ENCODE peak calls at places on chromosomes 2 and 18, in four cellular contexts. G, R, K and F are unnamed samples.

GRCh38 chr18:74499633-74500032 is 3.5 kb downstream of the CNDP2 start:
- DNase-seq in G (no peak), R (peak), K (peak), F (no peak)

GRCh38 chr2:58571181-58571852 is 330.2 kb upstream of the FANCL start:
- DNase-seq in G (no peak), R (no peak), K (peak), F (peak)

GRCh38 chr2:241373449-241373848 is 17.4 kb downstream of the FARP2 start:
- DNase-seq in G (peak), R (no peak), K (no peak), F (no peak)

GRCh38 chr2:240236217-240237111 is 96.0 kb upstream of the OTOS start:
- DNase-seq in G (peak), R (peak), K (no peak), F (no peak)

GRCh38 chr2:105400138-105400540 is 1.3 kb upstream of the FHL2 start:
- DNase-seq in G (no peak), R (no peak), K (no peak), F (no peak)

GRCh38 chr18:8339958-8340357 is 269.3 kb upstream of the RAB12 start:
- DNase-seq in G (no peak), R (no peak), K (no peak), F (no peak)

GRCh38 chr18:36083729-36084128 is 16.4 kb upstream of the RPRD1A start:
- DNase-seq in G (no peak), R (no peak), K (no peak), F (no peak)

GRCh38 chr2:223779877-223780276 is 57.5 kb downstream of the AP1S3 start:
- DNase-seq in G (no peak), R (no peak), K (no peak), F (peak)

GRCh38 chr2:66323496-66323895 is 111.4 kb upstream of the MEIS1 start:
- DNase-seq in G (no peak), R (no peak), K (no peak), F (no peak)

GRCh38 chr2:227082286-227082685 is 81.7 kb downstream of the COL4A4 start:
- DNase-seq in G (no peak), R (no peak), K (no peak), F (no peak)

GRCh38 chr2:176555112-176555511 is 285.9 kb downstream of the MTX2 start:
- DNase-seq in G (no peak), R (no peak), K (no peak), F (no peak)

GRCh38 chr2:176552456-176553135 is 283.4 kb downstream of the MTX2 start:
- DNase-seq in G (no peak), R (no peak), K (no peak), F (no peak)

GRCh38 chr2:176555781-176556180 is 286.5 kb downstream of the MTX2 start:
- DNase-seq in G (no peak), R (no peak), K (no peak), F (no peak)

GRCh38 chr2:176554107-176555048 is 285.1 kb downstream of the MTX2 start:
- DNase-seq in G (peak), R (no peak), K (peak), F (peak)

DNA sequence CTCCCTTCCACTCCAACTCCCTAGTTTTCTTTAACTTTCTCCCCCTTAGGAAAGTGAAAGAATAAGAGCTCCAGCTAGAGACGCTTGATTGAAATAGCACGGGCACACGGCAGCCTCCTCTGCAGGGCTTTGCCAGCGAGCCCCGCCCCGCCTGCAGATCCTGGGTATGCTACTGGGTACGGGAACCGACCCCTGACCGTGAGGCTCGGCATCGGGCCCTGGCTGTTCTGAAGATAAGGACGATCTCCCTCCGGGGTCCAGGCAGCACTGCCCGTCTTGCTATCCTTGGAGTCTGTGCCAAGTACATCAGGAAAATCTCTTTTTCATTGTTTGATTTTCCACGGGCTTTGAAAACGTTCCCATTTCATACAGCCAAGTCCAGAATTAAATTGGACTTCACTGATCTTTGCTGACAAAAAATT is 284.5 kb downstream of the MTX2 start:
- DNase-seq in G (peak), R (peak), K (peak), F (no peak)
- TF ChIP-seq CTCF in G (no peak), R (no peak), K (no peak), F (no peak)

GRCh38 chr2:185628985-185629384 is 109.6 kb upstream of the FSIP2 start:
- DNase-seq in G (peak), R (no peak), K (no peak), F (peak)
- TF ChIP-seq CTCF in G (peak), R (no peak), K (no peak), F (peak)

GRCh38 chr2:212156114-212156513 is 382.5 kb downstream of the ERBB4 start:
- DNase-seq in G (no peak), R (no peak), K (no peak), F (no peak)
- TF ChIP-seq CTCF in G (no peak), R (no peak), K (no peak), F (no peak)

GRCh38 chr2:68812256-68812655 is 58.9 kb downstream of the BMP10 start:
- DNase-seq in G (peak), R (no peak), K (peak), F (no peak)
- TF ChIP-seq CTCF in G (no peak), R (no peak), K (no peak), F (no peak)

GRCh38 chr18:41732371-41732770 is 222.7 kb upstream of the PIK3C3 start:
- DNase-seq in G (no peak), R (no peak), K (no peak), F (no peak)
- TF ChIP-seq CTCF in G (no peak), R (no peak), K (no peak), F (no peak)

DNA sequence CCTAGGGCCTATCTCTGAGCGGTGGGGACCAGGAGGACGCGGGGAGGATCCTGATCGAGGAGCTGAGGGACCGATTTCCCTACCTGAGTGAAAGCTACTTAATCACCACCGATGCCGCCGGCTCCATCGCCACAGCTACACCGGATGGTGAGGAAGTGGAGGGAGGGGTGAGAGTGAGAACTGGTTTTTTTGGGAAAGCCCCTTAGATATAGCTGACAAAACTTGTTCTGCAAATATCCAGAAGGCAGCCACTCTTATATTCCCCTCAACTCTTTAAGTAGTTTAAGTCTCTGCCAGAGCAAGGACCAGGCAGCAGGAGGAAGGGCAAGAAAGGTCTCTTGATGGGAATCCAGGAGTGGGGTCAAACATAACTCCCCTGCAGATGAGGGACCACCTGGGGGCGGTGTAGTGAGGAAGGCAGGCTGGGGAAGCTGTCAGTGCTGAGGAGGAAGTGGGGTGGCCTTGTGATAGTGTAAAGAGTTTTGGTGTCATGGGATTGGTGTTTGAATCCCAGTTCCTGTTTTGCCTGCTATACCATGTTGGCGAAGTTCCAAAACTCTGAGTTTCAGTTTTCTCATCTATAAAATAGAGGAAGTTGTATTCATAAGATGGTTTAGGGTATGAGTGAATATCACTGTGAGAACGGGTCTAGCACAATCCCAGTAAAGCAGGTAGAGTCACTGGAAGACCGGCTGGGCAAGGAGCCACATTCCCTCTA is 3.4 kb downstream of the NAGK start:
- DNase-seq in G (no peak), R (peak), K (peak), F (no peak)
- TF ChIP-seq CTCF in G (no peak), R (peak), K (no peak), F (no peak)